ENCODE peak calls at places on chromosomes 13 and 19, in four cellular contexts. R is pancreas; Q is CD4-positive, CD25-positive, alpha-beta regulatory T cell; P is CD8-positive, alpha-beta memory T cell. E is an unnamed sample.

GRCh38 chr19:31543456-31543855 is 194.2 kb upstream of the TSHZ3 start:
- DNase-seq in R (no peak), Q (no peak), P (no peak), E (no peak)

GRCh38 chr13:34970961-34971360 is 28.9 kb downstream of the NBEA start:
- DNase-seq in R (no peak), P (no peak), Q (no peak), E (no peak)

GRCh38 chr19:18478545-18479311 is 40.8 kb upstream of the ISYNA1 start:
- DNase-seq in Q (no peak), R (no peak), P (peak; percentile 66), E (no peak)

GRCh38 chr19:8069116-8069973 is 16.8 kb downstream of the CCL25 start:
- DNase-seq in Q (no peak), P (no peak), R (no peak), E (peak; percentile 60)

GRCh38 chr19:16071072-16071691 is 5.1 kb upstream of the TPM4 start:
- DNase-seq in R (no peak), Q (no peak), P (no peak), E (no peak)

GRCh38 chr19:19399733-19400438 is 5.6 kb upstream of the GATAD2A start:
- DNase-seq in Q (no peak), P (no peak), R (no peak), E (no peak)

GRCh38 chr13:90365130-90365529 is 982.4 kb upstream of the MIR17HG start:
- DNase-seq in R (no peak), Q (no peak), P (no peak), E (no peak)

GRCh38 chr13:97953376-97953970 is at the start of gene IPO5:
- DNase-seq in P (no peak), Q (no peak), R (no peak), E (no peak)

GRCh38 chr13:26024558-26024957 is 27.3 kb downstream of the SHISA2 start:
- DNase-seq in P (no peak), R (no peak), Q (no peak), E (no peak)

GRCh38 chr19:45400192-45400591 is 4.7 kb downstream of the PPP1R13L start:
- DNase-seq in R (no peak), P (no peak), Q (no peak), E (no peak)

GRCh38 chr19:40465025-40465780 is at the start of gene BLVRB:
- DNase-seq in Q (no peak), P (peak; percentile 38), R (no peak), E (no peak)

GRCh38 chr13:45623516-45624090 is 8.1 kb upstream of the ERICH6B start:
- DNase-seq in R (no peak), P (no peak), Q (peak; percentile 18), E (no peak)

GRCh38 chr19:15640294-15640903 is at the start of gene CYP4F3:
- DNase-seq in R (peak; percentile 34), P (no peak), Q (no peak), E (peak; percentile 95)

GRCh38 chr13:83499286-83499685 is 383.0 kb downstream of the SLITRK1 start:
- DNase-seq in P (no peak), R (no peak), Q (no peak), E (no peak)

GRCh38 chr19:15010497-15011255 is 31.0 kb upstream of the SLC1A6 start:
- DNase-seq in Q (no peak), P (no peak), R (no peak), E (no peak)

GRCh38 chr13:59337070-59337469 is 826.7 kb downstream of the DIAPH3 start:
- DNase-seq in R (no peak), P (no peak), Q (no peak), E (no peak)

GRCh38 chr13:110323172-110323851 is 16.2 kb downstream of the COL4A2 start:
- DNase-seq in R (no peak), P (no peak), Q (no peak), E (no peak)

GRCh38 chr19:56301152-56301551 is 13.5 kb downstream of the ZSCAN5A start:
- DNase-seq in P (no peak), R (no peak), Q (no peak), E (no peak)

GRCh38 chr19:32458500-32459123 is 53.0 kb downstream of the DPY19L3 start:
- DNase-seq in Q (peak; percentile 13), P (no peak), R (no peak), E (no peak)

GRCh38 chr13:99982021-99982740 is 597 bp downstream of the ZIC2 start:
- DNase-seq in R (no peak), Q (no peak), P (no peak), E (peak; percentile 54)

GRCh38 chr19:17339088-17339741 is 1.9 kb downstream of the GTPBP3 start:
- DNase-seq in P (no peak), R (no peak), Q (no peak), E (no peak)

GRCh38 chr19:6516018-6516658 is 14.0 kb upstream of the TUBB4A start:
- DNase-seq in R (peak; percentile 98), P (peak; percentile 69), Q (peak; percentile 53), E (peak; percentile 90)

GRCh38 chr19:1408300-1409203 is 1.2 kb downstream of the DAZAP1 start:
- DNase-seq in P (peak; percentile 39), Q (peak; percentile 65), R (no peak), E (peak; percentile 70)

GRCh38 chr13:110354715-110355473 is 47.8 kb downstream of the COL4A2 start:
- DNase-seq in R (peak; percentile 28), P (no peak), Q (no peak), E (no peak)

GRCh38 chr13:39036212-39036611 is 1.7 kb downstream of the PROSER1 start:
- DNase-seq in Q (peak; percentile 23), P (no peak), R (no peak), E (no peak)

GRCh38 chr13:70964124-70964523 is 855.9 kb upstream of the KLHL1 start:
- DNase-seq in Q (no peak), P (no peak), R (no peak), E (no peak)

GRCh38 chr13:53250272-53250875 is 221.8 kb downstream of the OLFM4 start:
- DNase-seq in P (no peak), Q (peak; percentile 21), R (peak; percentile 13), E (no peak)

GRCh38 chr13:111114362-111115050 is 604 bp upstream of the ARHGEF7 start:
- DNase-seq in Q (peak; percentile 17), R (peak; percentile 18), P (no peak), E (no peak)

GRCh38 chr19:17950310-17951150 is 16.4 kb upstream of the KCNN1 start:
- DNase-seq in R (no peak), Q (no peak), P (peak; percentile 68), E (no peak)

GRCh38 chr19:45576682-45577081 is 7.9 kb downstream of the OPA3 start:
- DNase-seq in P (no peak), R (no peak), Q (no peak), E (no peak)

GRCh38 chr13:23321534-23322241 is 111.8 kb downstream of the SACS start:
- DNase-seq in Q (no peak), R (no peak), P (no peak), E (peak; percentile 48)

GRCh38 chr13:27079421-27079958 is 92.1 kb downstream of the USP12 start:
- DNase-seq in P (no peak), Q (no peak), R (no peak), E (no peak)

GRCh38 chr13:74575729-74576125 is 441.5 kb upstream of the KLF12 start:
- DNase-seq in P (peak; percentile 12), Q (peak; percentile 28), R (peak; percentile 10), E (peak; percentile 57)

GRCh38 chr13:74047925-74048324 is 86.3 kb downstream of the KLF12 start:
- DNase-seq in Q (no peak), R (no peak), P (no peak), E (no peak)

GRCh38 chr13:33258437-33259193 is 26.9 kb downstream of the STARD13 start:
- DNase-seq in Q (no peak), P (no peak), R (no peak), E (no peak)

GRCh38 chr13:39531646-39532045 is 71.3 kb downstream of the LHFPL6 start:
- DNase-seq in Q (no peak), P (no peak), R (no peak), E (no peak)

GRCh38 chr13:30148171-30148754 is 159.1 kb downstream of the KATNAL1 start:
- DNase-seq in Q (peak; percentile 78), R (no peak), P (peak; percentile 33), E (peak; percentile 68)

GRCh38 chr19:7652061-7652641 is 15.2 kb downstream of the STXBP2 start:
- DNase-seq in R (peak; percentile 87), Q (peak; percentile 83), P (peak; percentile 88), E (peak; percentile 74)

GRCh38 chr19:42010245-42011126 is 16.5 kb upstream of the ATP1A3 start:
- DNase-seq in P (no peak), R (no peak), Q (no peak), E (no peak)

GRCh38 chr13:110129076-110129475 is 177.9 kb downstream of the COL4A1 start:
- DNase-seq in P (no peak), R (no peak), Q (no peak), E (no peak)

GRCh38 chr19:3175761-3176714 is 2.5 kb upstream of the S1PR4 start:
- DNase-seq in P (peak; percentile 33), Q (no peak), R (no peak), E (peak; percentile 25)
- H3K27me3 ChIP-seq in P (no peaks in the 10 kb centered on the region), Q (no peaks in the 10 kb centered on the region), R (no peaks in the 10 kb centered on the region), E (no peaks in the 10 kb centered on the region)

DNA sequence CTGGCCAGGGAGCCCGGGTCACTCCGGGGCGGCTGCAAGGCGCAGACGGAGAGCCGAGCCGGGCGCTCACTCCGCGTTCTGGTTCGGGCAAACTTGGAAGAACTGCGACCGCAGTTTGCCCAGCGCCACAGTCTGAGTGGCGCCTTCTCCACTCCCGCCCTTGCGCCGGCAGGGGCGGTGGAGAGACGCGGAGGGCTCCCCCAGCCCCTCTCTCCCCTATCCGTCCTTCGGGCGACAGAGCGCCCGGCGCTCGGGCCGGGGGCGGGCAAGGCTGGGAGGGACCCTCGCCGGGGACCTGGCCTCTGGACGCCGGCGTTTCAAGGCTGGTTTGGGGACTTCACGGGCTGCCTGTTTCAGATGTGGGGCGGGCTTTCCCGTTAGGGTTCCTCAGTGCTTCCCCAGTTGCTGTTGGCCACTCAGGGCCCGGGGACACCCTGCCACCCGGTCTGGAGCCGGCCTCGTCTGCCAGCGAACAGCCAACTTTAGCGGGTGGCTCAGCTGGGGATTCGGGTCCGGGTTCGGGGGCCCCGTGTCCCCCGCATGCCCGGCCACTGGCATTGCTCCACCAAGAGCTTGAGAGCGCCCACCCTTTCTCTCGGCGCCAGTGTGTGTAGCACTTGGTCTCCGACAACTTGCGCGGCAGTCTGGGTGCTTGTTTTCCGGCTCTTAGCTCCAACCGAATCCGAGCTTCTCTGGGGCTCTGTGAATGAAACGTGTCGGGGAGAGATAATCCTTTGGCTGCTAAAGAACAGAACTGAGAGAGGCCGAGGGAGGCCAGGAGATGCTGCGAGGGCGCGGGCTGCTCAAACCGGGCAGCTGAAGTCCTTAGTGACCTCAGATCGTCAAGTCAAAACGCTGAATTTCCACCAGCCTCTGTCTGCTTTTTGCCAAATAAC is 1.5 kb downstream of the GPC6 start:
- DNase-seq in R (peak; percentile 11), P (no peak), Q (no peak), E (no peak)
- H3K4me3 ChIP-seq in R (peak overlapping the region; percentile 60), P (no peak overlapping the region), Q (no peak overlapping the region), E (peak overlapping the region; percentile 32)

DNA sequence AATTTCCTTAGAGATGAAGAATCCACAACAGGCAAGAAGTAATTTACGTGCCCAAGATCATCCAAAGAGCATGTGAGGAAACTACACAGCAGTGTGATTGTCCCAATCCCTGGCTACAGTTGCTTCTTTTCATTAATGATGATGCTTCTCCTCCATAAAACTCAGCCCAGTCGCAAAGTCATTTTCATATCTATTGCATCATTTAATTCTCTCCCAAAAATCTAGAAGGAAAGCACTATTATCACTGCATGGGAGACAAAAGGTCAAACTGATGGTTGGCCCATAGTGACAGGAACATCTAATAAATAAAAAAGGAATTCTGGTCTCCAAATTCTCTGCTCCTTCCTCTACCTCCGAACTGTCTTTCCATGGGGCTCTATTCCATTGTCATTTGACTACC is 103.5 kb upstream of the SERP2 start:
- DNase-seq in P (no peak), R (no peak), Q (no peak), E (no peak)
- H3K27ac ChIP-seq in P (no peak overlapping the region), R (no peak overlapping the region), Q (no peak overlapping the region), E (peak overlapping the region; percentile 9)

GRCh38 chr13:48975101-48975925 is at the start of gene FNDC3A:
- DNase-seq in R (peak; percentile 18), P (peak; percentile 82), Q (no peak), E (peak; percentile 76)
- H3K27me3 ChIP-seq in R (no peaks in the 10 kb centered on the region), P (no peaks in the 10 kb centered on the region), Q (no peaks in the 10 kb centered on the region), E (no peaks in the 10 kb centered on the region)

E was measured in Peyer's patch.